ENCODE peak calls at places on chromosomes 4 and X, in eight cellular contexts. N is CD4-positive, alpha-beta T cell; X is cardiac fibroblast; E is WTC11; U is upper lobe of right lung; W is GM06990; M is thoracic aorta; F is tibial nerve. Y is an unnamed sample.
A peak's percentile ranks its signal among the peaks of the same experiment; 100 is the strongest.

GRCh38 chr4:44629280-44629866 is 22.1 kb downstream of the YIPF7 start:
- DNase-seq in X (peak; percentile 63), M (no peak), U (no peak), N (no peak), E (peak; percentile 27), W (peak; percentile 28), F (no peak), Y (peak; percentile 57)

GRCh38 chrX:123920065-123920785 is 41.3 kb upstream of the STAG2 start:
- DNase-seq in U (no peak), M (no peak), E (no peak), W (no peak), X (peak; percentile 59), F (no peak), N (no peak), Y (peak; percentile 77)

GRCh38 chr4:68175562-68176155 is 46.0 kb upstream of the TMPRSS11F start:
- DNase-seq in N (no peak), U (no peak), M (no peak), X (peak; percentile 71), W (no peak), E (no peak), F (no peak), Y (peak; percentile 64)

GRCh38 chrX:101219840-101220191 is 230 bp downstream of the DRP2 start:
- DNase-seq in U (no peak), N (no peak), X (peak; percentile 63), M (no peak), E (no peak), W (no peak), F (no peak), Y (no peak)

GRCh38 chr4:88320174-88320779 is 35.9 kb upstream of the PPM1K start:
- DNase-seq in X (no peak), U (no peak), F (no peak), W (peak; percentile 58), E (no peak), M (no peak), N (no peak), Y (no peak)

GRCh38 chrX:39688576-39689373 is 409.0 kb downstream of the BCOR start:
- DNase-seq in W (no peak), F (peak; percentile 30), E (peak; percentile 62), M (no peak), U (peak; percentile 81), X (peak; percentile 52), N (no peak), Y (no peak)

GRCh38 chrX:154369453-154370299 is 4.8 kb downstream of the FLNA start:
- DNase-seq in F (peak; percentile 63), U (peak; percentile 86), N (peak; percentile 68), X (peak; percentile 98), W (peak; percentile 67), M (peak; percentile 59), E (peak; percentile 79), Y (peak; percentile 96)

GRCh38 chr4:184968784-184969201 is 49.5 kb upstream of the HELT start:
- DNase-seq in W (no peak), F (no peak), X (no peak), M (no peak), N (no peak), E (no peak), U (peak; percentile 88), Y (no peak)

GRCh38 chrX:7372843-7373525 is 225.0 kb upstream of the PUDP start:
- DNase-seq in E (no peak), U (no peak), N (no peak), M (no peak), W (no peak), X (peak; percentile 13), F (no peak), Y (peak; percentile 84)

GRCh38 chr4:52253025-52253424 is 201.9 kb downstream of the SPATA18 start:
- DNase-seq in U (no peak), W (no peak), M (no peak), F (no peak), X (no peak), E (no peak), N (no peak), Y (no peak)

GRCh38 chrX:14027031-14027430 is 2.7 kb downstream of the GEMIN8 start:
- DNase-seq in M (no peak), U (no peak), E (no peak), X (peak; percentile 27), F (no peak), N (no peak), W (no peak), Y (peak; percentile 73)

GRCh38 chrX:70498129-70498528 is 53.5 kb downstream of the DLG3 start:
- DNase-seq in W (no peak), F (no peak), N (no peak), E (no peak), X (no peak), M (no peak), U (no peak), Y (no peak)

GRCh38 chrX:87664381-87664780 is 146.8 kb downstream of the KLHL4 start:
- DNase-seq in N (no peak), W (no peak), M (no peak), E (no peak), X (peak; percentile 60), F (no peak), U (no peak), Y (peak; percentile 46)

GRCh38 chr4:179804440-179804839 is 2362.2 kb upstream of the AGA start:
- DNase-seq in W (no peak), N (no peak), M (no peak), E (no peak), X (no peak), U (no peak), F (no peak), Y (no peak)

GRCh38 chr4:171985129-171985528 is 171.9 kb downstream of the GALNTL6 start:
- DNase-seq in M (no peak), N (no peak), U (no peak), E (no peak), W (no peak), F (no peak), X (no peak), Y (peak; percentile 1)

GRCh38 chr4:26594778-26595177 is 10.9 kb downstream of the TBC1D19 start:
- DNase-seq in W (no peak), U (no peak), X (no peak), N (no peak), E (no peak), F (no peak), M (no peak), Y (no peak)

GRCh38 chr4:4859010-4859798 is at the start of gene MSX1:
- DNase-seq in F (peak; percentile 74), U (peak; percentile 91), N (no peak), E (peak; percentile 94), X (peak; percentile 83), W (peak; percentile 85), M (peak; percentile 37), Y (peak; percentile 73)

GRCh38 chrX:88613338-88613737 is 133.7 kb upstream of the CPXCR1 start:
- DNase-seq in X (peak; percentile 51), U (no peak), E (no peak), M (no peak), F (no peak), N (no peak), W (no peak), Y (peak; percentile 2)

DNA sequence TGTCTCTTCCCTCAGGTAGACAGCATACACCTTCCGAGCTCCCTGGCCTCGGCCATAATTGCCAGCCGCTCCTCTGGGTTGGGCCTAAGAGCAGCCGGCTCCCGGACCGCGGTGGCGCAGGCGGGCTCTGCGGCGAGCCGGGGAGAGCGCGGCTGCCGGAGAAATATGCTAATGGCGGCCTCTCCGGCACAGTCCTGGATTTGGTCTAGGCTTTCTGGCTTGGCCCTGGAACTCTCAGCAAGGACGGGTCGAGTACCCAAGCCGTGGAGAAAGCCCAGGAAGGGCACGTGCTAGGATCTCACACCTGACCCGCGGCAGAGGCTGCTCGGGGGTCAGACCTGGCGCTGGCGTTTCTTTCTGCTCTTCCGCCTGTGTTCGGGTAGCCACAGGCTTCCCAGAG is 18.6 kb upstream of the ZIC3 start:
- DNase-seq in U (no peak), X (no peak), E (peak; percentile 30), N (no peak), W (no peak), M (no peak), F (no peak), Y (no peak)
- TF ChIP-seq CTCF in U (no peak), X (no peak), E (no peak), N (no peak), W (no peak), M (no peak), F (no peak), Y (no peak)

GRCh38 chrX:18895157-18895952 is 88.6 kb downstream of the PHKA2 start:
- DNase-seq in N (no peak), X (peak; percentile 71), W (no peak), E (no peak), F (no peak), U (peak; percentile 66), M (no peak), Y (peak; percentile 50)
- TF ChIP-seq CTCF in N (no peak), X (peak; percentile 70), W (peak; percentile 11), E (no peak), F (peak; percentile 51), U (peak; percentile 39), M (peak; percentile 68), Y (peak; percentile 24)

DNA sequence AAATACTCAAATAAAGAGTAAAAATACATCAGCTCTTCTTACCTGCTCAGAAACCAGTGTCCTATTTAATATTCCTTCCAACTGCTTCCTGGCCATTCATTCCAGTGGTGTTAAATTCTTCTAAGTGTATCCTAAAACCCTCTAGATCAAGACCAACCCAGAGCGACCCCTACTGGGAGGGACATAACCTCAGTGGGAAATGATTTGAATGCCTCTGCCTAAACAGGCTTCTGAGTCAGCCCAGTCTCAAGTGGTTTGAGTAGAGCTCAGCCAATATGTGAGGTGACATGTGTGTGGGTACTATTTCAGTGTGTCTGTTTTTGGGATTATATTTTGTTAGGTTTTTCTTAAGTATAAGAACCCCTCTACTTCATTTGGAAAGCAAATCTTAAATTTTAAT is 133.6 kb upstream of the ARHGEF9 start:
- DNase-seq in F (no peak), W (no peak), U (no peak), E (peak; percentile 13), N (no peak), X (no peak), M (no peak), Y (peak; percentile 31)
- TF ChIP-seq CTCF in F (no peak), W (peak; percentile 10), U (no peak), E (no peak), N (no peak), X (peak; percentile 43), M (no peak), Y (no peak)

GRCh38 chrX:77446029-77446585 is 1.1 kb upstream of the FGF16 start:
- DNase-seq in X (no peak), N (no peak), M (no peak), U (peak; percentile 61), E (peak; percentile 64), F (no peak), W (no peak), Y (no peak)
- TF ChIP-seq CTCF in X (peak; percentile 23), N (no peak), M (no peak), U (peak; percentile 17), E (peak; percentile 46), F (no peak), W (peak; percentile 38), Y (no peak)

DNA sequence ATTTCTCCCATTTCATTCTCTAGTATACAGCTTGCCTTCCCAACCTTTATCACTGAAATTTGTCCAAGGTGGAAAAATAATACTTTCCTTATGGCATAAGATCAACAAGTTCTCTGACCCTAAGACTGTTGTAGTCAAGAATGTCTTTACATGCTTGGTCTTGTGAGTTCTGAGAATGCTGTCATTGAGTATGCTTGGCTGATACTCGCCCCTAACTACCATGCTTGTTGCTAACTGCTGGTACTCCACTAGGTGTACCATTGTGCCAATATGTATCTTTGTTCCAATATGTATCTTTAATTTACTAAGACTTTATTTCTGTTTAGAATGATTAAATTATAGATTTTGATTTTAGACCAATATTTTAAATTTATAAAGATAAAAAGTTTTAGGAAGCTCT is 796.4 kb downstream of the PCDH7 start:
- DNase-seq in X (no peak), M (no peak), E (no peak), W (no peak), U (no peak), F (no peak), N (no peak), Y (no peak)
- TF ChIP-seq CTCF in X (no peak), M (no peak), E (no peak), W (no peak), U (no peak), F (no peak), N (no peak), Y (no peak)

GRCh38 chr4:22356996-22357596 is 158.8 kb downstream of the ADGRA3 start:
- DNase-seq in F (no peak), W (no peak), M (no peak), E (no peak), X (peak; percentile 59), N (no peak), U (no peak), Y (peak; percentile 61)
- TF ChIP-seq CTCF in F (no peak), W (no peak), M (no peak), E (no peak), X (peak; percentile 43), N (no peak), U (no peak), Y (peak; percentile 66)